ENCODE peak calls at places on chromosomes 16 and 17, in six cellular contexts. One of them, this sample, is unnamed. For H3K36me3, the result is how much of the 10 kb centered on the place peaks cover.

GRCh38 chr17:75240394-75241142 is 20.8 kb downstream of the GGA3 start:
- DNase-seq in adrenal gland: peak
- DNase-seq in tibial artery: no peak
- DNase-seq in WERI-Rb-1: peak
- DNase-seq in gastrocnemius medialis: no peak
- DNase-seq in brain microvascular endothelial cell: peak
- DNase-seq in this sample: no peak

GRCh38 chr16:27767971-27768591 is 218.1 kb downstream of the KATNIP start:
- DNase-seq in adrenal gland: no peak
- DNase-seq in tibial artery: no peak
- DNase-seq in WERI-Rb-1: no peak
- DNase-seq in gastrocnemius medialis: no peak
- DNase-seq in brain microvascular endothelial cell: no peak
- DNase-seq in this sample: no peak

GRCh38 chr17:4368341-4368740 is 1.9 kb upstream of the UBE2G1 start:
- DNase-seq in adrenal gland: no peak
- DNase-seq in tibial artery: no peak
- DNase-seq in WERI-Rb-1: no peak
- DNase-seq in gastrocnemius medialis: no peak
- DNase-seq in brain microvascular endothelial cell: no peak
- DNase-seq in this sample: no peak

GRCh38 chr17:76276461-76277299 is 11.5 kb downstream of the UBALD2 start:
- DNase-seq in adrenal gland: peak
- DNase-seq in tibial artery: no peak
- DNase-seq in WERI-Rb-1: no peak
- DNase-seq in gastrocnemius medialis: no peak
- DNase-seq in brain microvascular endothelial cell: no peak
- DNase-seq in this sample: no peak

GRCh38 chr16:15654591-15654990 is 4.5 kb downstream of the NDE1 start:
- DNase-seq in adrenal gland: no peak
- DNase-seq in tibial artery: no peak
- DNase-seq in WERI-Rb-1: no peak
- DNase-seq in gastrocnemius medialis: no peak
- DNase-seq in brain microvascular endothelial cell: no peak
- DNase-seq in this sample: no peak

GRCh38 chr16:30063893-30064745 is 1.4 kb upstream of the ALDOA start:
- DNase-seq in adrenal gland: peak
- DNase-seq in tibial artery: peak
- DNase-seq in WERI-Rb-1: peak
- DNase-seq in gastrocnemius medialis: peak
- DNase-seq in brain microvascular endothelial cell: no peak
- DNase-seq in this sample: peak

GRCh38 chr16:31354394-31355291 is at the start of gene ITGAX:
- DNase-seq in adrenal gland: peak
- DNase-seq in tibial artery: no peak
- DNase-seq in WERI-Rb-1: no peak
- DNase-seq in gastrocnemius medialis: peak
- DNase-seq in brain microvascular endothelial cell: peak
- DNase-seq in this sample: no peak

GRCh38 chr16:46649571-46649970 is 28.4 kb upstream of the SHCBP1 start:
- DNase-seq in adrenal gland: no peak
- DNase-seq in tibial artery: peak
- DNase-seq in WERI-Rb-1: no peak
- DNase-seq in gastrocnemius medialis: peak
- DNase-seq in brain microvascular endothelial cell: no peak
- DNase-seq in this sample: peak

GRCh38 chr16:53071748-53072301 is 17.0 kb downstream of the CHD9 start:
- DNase-seq in adrenal gland: no peak
- DNase-seq in tibial artery: peak
- DNase-seq in WERI-Rb-1: no peak
- DNase-seq in gastrocnemius medialis: no peak
- DNase-seq in brain microvascular endothelial cell: no peak
- DNase-seq in this sample: peak

GRCh38 chr16:30535106-30535776 is 583 bp upstream of the ZNF747 start:
- DNase-seq in adrenal gland: no peak
- DNase-seq in tibial artery: no peak
- DNase-seq in WERI-Rb-1: no peak
- DNase-seq in gastrocnemius medialis: peak
- DNase-seq in brain microvascular endothelial cell: peak
- DNase-seq in this sample: no peak

DNA sequence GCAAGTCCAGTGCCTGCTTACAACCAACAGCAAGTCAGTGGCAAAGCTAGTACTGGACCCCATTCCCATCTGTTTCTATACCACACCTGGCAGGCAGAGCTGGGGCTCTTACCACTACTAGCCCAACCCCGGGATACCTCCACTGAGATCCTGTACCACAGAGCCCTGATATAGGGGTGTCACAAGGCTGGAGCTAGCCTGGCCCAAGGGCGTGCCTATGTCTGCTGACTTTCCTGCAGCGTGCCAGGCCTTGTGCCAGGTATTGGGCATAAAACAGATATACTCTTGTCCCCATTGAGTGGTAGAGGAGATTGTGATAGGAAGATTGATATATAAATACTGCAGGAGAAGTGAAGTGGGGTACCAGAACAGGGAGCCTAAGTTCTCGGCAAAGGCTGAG is 44.4 kb downstream of the PLD6 start:
- DNase-seq in adrenal gland: no peak
- DNase-seq in tibial artery: no peak
- DNase-seq in WERI-Rb-1: no peak
- DNase-seq in gastrocnemius medialis: no peak
- DNase-seq in brain microvascular endothelial cell: no peak
- DNase-seq in this sample: peak
- H3K36me3 ChIP-seq in adrenal gland: half or more
- H3K36me3 ChIP-seq in tibial artery: half or more
- H3K36me3 ChIP-seq in WERI-Rb-1: half or more
- H3K36me3 ChIP-seq in gastrocnemius medialis: under half
- H3K36me3 ChIP-seq in brain microvascular endothelial cell: half or more
- H3K36me3 ChIP-seq in this sample: half or more

GRCh38 chr17:27332052-27332403 is 38.1 kb downstream of the WSB1 start:
- DNase-seq in adrenal gland: no peak
- DNase-seq in tibial artery: no peak
- DNase-seq in WERI-Rb-1: no peak
- DNase-seq in gastrocnemius medialis: no peak
- DNase-seq in brain microvascular endothelial cell: no peak
- DNase-seq in this sample: no peak

GRCh38 chr17:27333410-27333980 is 39.6 kb downstream of the WSB1 start:
- DNase-seq in adrenal gland: peak
- DNase-seq in tibial artery: peak
- DNase-seq in WERI-Rb-1: no peak
- DNase-seq in gastrocnemius medialis: no peak
- DNase-seq in brain microvascular endothelial cell: no peak
- DNase-seq in this sample: no peak

GRCh38 chr17:27329146-27329805 is 35.4 kb downstream of the WSB1 start:
- DNase-seq in adrenal gland: peak
- DNase-seq in tibial artery: no peak
- DNase-seq in WERI-Rb-1: no peak
- DNase-seq in gastrocnemius medialis: no peak
- DNase-seq in brain microvascular endothelial cell: no peak
- DNase-seq in this sample: no peak

GRCh38 chr17:27336217-27336616 is 42.3 kb downstream of the WSB1 start:
- DNase-seq in adrenal gland: no peak
- DNase-seq in tibial artery: no peak
- DNase-seq in WERI-Rb-1: no peak
- DNase-seq in gastrocnemius medialis: no peak
- DNase-seq in brain microvascular endothelial cell: no peak
- DNase-seq in this sample: no peak

GRCh38 chr17:27332485-27333409 is 38.8 kb downstream of the WSB1 start:
- DNase-seq in adrenal gland: peak
- DNase-seq in tibial artery: peak
- DNase-seq in WERI-Rb-1: peak
- DNase-seq in gastrocnemius medialis: peak
- DNase-seq in brain microvascular endothelial cell: peak
- DNase-seq in this sample: peak
- TF ChIP-seq CTCF in adrenal gland: peak
- TF ChIP-seq CTCF in tibial artery: peak
- TF ChIP-seq CTCF in WERI-Rb-1: peak
- TF ChIP-seq CTCF in gastrocnemius medialis: peak
- TF ChIP-seq CTCF in brain microvascular endothelial cell: peak
- TF ChIP-seq CTCF in this sample: peak

GRCh38 chr17:45287526-45288264 is 25.8 kb upstream of the SPATA32 start:
- DNase-seq in adrenal gland: peak
- DNase-seq in tibial artery: no peak
- DNase-seq in WERI-Rb-1: peak
- DNase-seq in gastrocnemius medialis: no peak
- DNase-seq in brain microvascular endothelial cell: no peak
- DNase-seq in this sample: no peak

GRCh38 chr17:45291170-45291805 is 25.5 kb downstream of the MAP3K14 start:
- DNase-seq in adrenal gland: no peak
- DNase-seq in tibial artery: no peak
- DNase-seq in WERI-Rb-1: no peak
- DNase-seq in gastrocnemius medialis: peak
- DNase-seq in brain microvascular endothelial cell: no peak
- DNase-seq in this sample: no peak

GRCh38 chr17:45288825-45289224 is 26.9 kb upstream of the SPATA32 start:
- DNase-seq in adrenal gland: no peak
- DNase-seq in tibial artery: no peak
- DNase-seq in WERI-Rb-1: peak
- DNase-seq in gastrocnemius medialis: no peak
- DNase-seq in brain microvascular endothelial cell: no peak
- DNase-seq in this sample: peak

GRCh38 chr17:45290269-45290765 is 26.5 kb downstream of the MAP3K14 start:
- DNase-seq in adrenal gland: no peak
- DNase-seq in tibial artery: no peak
- DNase-seq in WERI-Rb-1: no peak
- DNase-seq in gastrocnemius medialis: no peak
- DNase-seq in brain microvascular endothelial cell: no peak
- DNase-seq in this sample: no peak

GRCh38 chr17:45289316-45290268 is 27.2 kb downstream of the MAP3K14 start:
- DNase-seq in adrenal gland: no peak
- DNase-seq in tibial artery: no peak
- DNase-seq in WERI-Rb-1: peak
- DNase-seq in gastrocnemius medialis: no peak
- DNase-seq in brain microvascular endothelial cell: no peak
- DNase-seq in this sample: no peak
- H3K36me3 ChIP-seq in adrenal gland: under half
- H3K36me3 ChIP-seq in tibial artery: half or more
- H3K36me3 ChIP-seq in WERI-Rb-1: half or more
- H3K36me3 ChIP-seq in gastrocnemius medialis: under half
- H3K36me3 ChIP-seq in brain microvascular endothelial cell: half or more
- H3K36me3 ChIP-seq in this sample: half or more

GRCh38 chr17:78362671-78363070 is 2.8 kb upstream of the SOCS3 start:
- DNase-seq in adrenal gland: no peak
- DNase-seq in tibial artery: no peak
- DNase-seq in WERI-Rb-1: peak
- DNase-seq in gastrocnemius medialis: no peak
- DNase-seq in brain microvascular endothelial cell: no peak
- DNase-seq in this sample: no peak
- TF ChIP-seq CTCF in adrenal gland: no peak
- TF ChIP-seq CTCF in tibial artery: no peak
- TF ChIP-seq CTCF in WERI-Rb-1: peak
- TF ChIP-seq CTCF in gastrocnemius medialis: no peak
- TF ChIP-seq CTCF in brain microvascular endothelial cell: peak
- TF ChIP-seq CTCF in this sample: no peak